ENCODE peak calls at places on chromosomes 5 and 9, in five cellular contexts. D is breast epithelium, L is cardiac muscle cell, C is heart left ventricle, Q is hepatocyte. J is an unnamed sample.

GRCh38 chr5:158154226-158155005 is 295.5 kb upstream of the CLINT1 start:
- DNase-seq in Q (no peak), C (peak), D (peak), L (peak), J (peak)

GRCh38 chr5:159640376-159640775 is 275.9 kb upstream of the ADRA1B start:
- DNase-seq in C (no peak), L (no peak), D (no peak), Q (no peak), J (no peak)

GRCh38 chr9:113621309-113621791 is 157.8 kb downstream of the RGS3 start:
- DNase-seq in L (peak), Q (peak), D (peak), C (peak), J (no peak)

GRCh38 chr9:33881635-33882034 is 64.7 kb downstream of the UBE2R2 start:
- DNase-seq in C (no peak), Q (no peak), L (no peak), D (no peak), J (no peak)

GRCh38 chr9:37121881-37122280 is 1.5 kb downstream of the ZCCHC7 start:
- DNase-seq in Q (no peak), D (no peak), L (no peak), C (no peak), J (no peak)

GRCh38 chr5:130541617-130542221 is 623.3 kb downstream of the HINT1 start:
- DNase-seq in D (no peak), Q (no peak), C (no peak), L (peak), J (peak)

GRCh38 chr5:115544371-115545064 is at the start of gene FEM1C:
- DNase-seq in Q (peak), C (peak), D (peak), L (peak), J (peak)

GRCh38 chr9:96256800-96257199 is 45.2 kb downstream of the HSD17B3 start:
- DNase-seq in D (no peak), L (peak), Q (no peak), C (no peak), J (no peak)

GRCh38 chr9:96587295-96587694 is 32.3 kb downstream of the CDC14B start:
- DNase-seq in L (no peak), Q (no peak), C (no peak), D (no peak), J (no peak)

GRCh38 chr5:142499591-142500384 is 175.0 kb upstream of the SPRY4 start:
- DNase-seq in D (no peak), C (no peak), L (no peak), Q (peak), J (no peak)

GRCh38 chr5:97495301-97495700 is 312.3 kb upstream of the RIOK2 start:
- DNase-seq in C (no peak), L (no peak), Q (no peak), D (no peak), J (no peak)

GRCh38 chr5:148805323-148806290 is 20.8 kb upstream of the ADRB2 start:
- DNase-seq in C (peak), D (no peak), Q (no peak), L (no peak), J (no peak)

GRCh38 chr9:107282268-107282667 is 811 bp upstream of the RAD23B start:
- DNase-seq in D (no peak), C (no peak), L (no peak), Q (no peak), J (no peak)

GRCh38 chr9:107282759-107283620 is at the start of gene RAD23B:
- DNase-seq in D (peak), Q (peak), C (peak), L (peak), J (peak)

GRCh38 chr9:107284636-107285035 is 1.6 kb downstream of the RAD23B start:
- DNase-seq in L (no peak), D (no peak), C (no peak), Q (no peak), J (no peak)

GRCh38 chr9:107285292-107285691 is 2.2 kb downstream of the RAD23B start:
- DNase-seq in L (no peak), Q (no peak), C (no peak), D (no peak), J (no peak)

GRCh38 chr9:107283621-107284616 is 840 bp downstream of the RAD23B start:
- DNase-seq in C (peak), L (peak), D (peak), Q (peak), J (no peak)
- TF ChIP-seq CTCF in C (no peak), L (no peak), D (no peak), Q (no peak), J (no peak)

GRCh38 chr5:60841361-60841760 is 2.7 kb downstream of the ELOVL7 start:
- DNase-seq in L (no peak), Q (no peak), D (no peak), C (no peak), J (no peak)

GRCh38 chr5:60846298-60846697 is 2.2 kb upstream of the ELOVL7 start:
- DNase-seq in L (no peak), Q (no peak), D (no peak), C (no peak), J (no peak)

GRCh38 chr5:60843693-60844428 is at the start of gene ELOVL7:
- DNase-seq in D (peak), L (peak), Q (peak), C (no peak), J (no peak)

GRCh38 chr5:60844429-60844890 is 391 bp upstream of the ELOVL7 start:
- DNase-seq in D (no peak), Q (no peak), L (peak), C (no peak), J (no peak)

DNA sequence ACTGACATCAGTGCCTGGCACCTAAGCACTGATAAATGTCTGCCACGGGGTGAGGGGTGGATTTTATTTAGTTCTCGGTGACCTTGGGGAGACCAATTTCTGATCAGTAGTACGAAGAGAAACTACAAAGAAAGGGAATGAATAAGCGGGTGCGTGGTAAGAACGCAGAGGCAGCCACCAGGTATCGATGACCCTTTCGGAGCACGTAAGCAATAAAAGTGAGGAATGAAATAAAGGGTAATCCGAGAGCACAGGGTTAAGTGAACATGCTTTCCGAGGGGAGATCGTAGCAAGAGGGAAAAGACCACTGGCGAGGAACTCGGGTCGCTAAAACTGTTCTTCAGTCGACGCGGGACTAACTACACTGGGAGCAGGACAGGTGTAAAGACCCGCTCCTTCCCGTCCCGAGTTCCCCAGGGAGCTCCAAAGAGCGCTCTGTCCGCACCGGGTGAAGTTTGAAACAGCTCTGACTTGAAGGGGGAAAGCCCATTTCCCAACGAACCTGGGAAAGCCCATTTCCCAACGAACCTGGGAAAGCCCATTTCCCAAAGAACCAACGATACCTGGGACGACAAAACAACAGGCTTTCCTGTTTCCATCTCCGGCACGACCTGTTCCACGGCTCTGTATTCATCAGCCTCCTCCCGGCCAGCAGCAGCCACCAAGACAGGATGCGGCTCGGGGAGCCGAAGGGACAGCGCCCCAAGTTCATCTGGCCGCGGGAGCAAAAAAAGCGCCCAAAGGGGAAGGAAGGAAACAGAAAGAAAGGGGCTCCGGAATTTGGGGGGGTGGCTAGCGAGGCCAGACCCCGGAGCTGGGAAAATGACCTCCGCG is 993 bp downstream of the ELOVL7 start:
- DNase-seq in L (no peak), Q (peak), C (no peak), D (no peak), J (no peak)
- H3K4me3 ChIP-seq in L (peak), Q (peak), C (peak), D (peak), J (peak)

GRCh38 chr5:6162175-6162574 is 216.2 kb downstream of the MED10 start:
- DNase-seq in C (no peak), Q (peak), D (no peak), L (peak), J (no peak)
- TF ChIP-seq CTCF in C (no peak), Q (no peak), D (no peak), L (no peak), J (no peak)

DNA sequence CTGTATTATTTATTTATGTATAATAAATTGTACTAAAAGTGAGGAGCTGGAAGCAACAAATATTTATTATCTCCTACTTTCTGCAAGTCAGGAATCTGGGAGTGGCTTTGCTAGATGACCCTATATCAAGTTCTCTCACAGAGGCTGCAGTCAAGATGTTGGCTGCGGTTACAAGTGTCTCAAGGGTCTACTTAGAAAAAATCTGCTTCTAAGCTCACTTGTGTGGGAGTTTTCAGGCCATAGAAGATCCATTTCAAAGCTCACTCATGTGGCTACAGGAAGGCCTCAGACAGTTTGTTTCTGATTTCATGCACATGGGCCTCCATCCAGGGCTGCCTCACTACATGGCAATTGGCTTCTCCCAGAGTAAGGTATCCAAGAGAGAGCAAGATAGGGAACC is 551.1 kb downstream of the CAAP1 start:
- DNase-seq in C (no peak), D (no peak), L (no peak), Q (no peak), J (no peak)
- H3K4me3 ChIP-seq in C (no peak), D (no peak), L (no peak), Q (no peak), J (no peak)

DNA sequence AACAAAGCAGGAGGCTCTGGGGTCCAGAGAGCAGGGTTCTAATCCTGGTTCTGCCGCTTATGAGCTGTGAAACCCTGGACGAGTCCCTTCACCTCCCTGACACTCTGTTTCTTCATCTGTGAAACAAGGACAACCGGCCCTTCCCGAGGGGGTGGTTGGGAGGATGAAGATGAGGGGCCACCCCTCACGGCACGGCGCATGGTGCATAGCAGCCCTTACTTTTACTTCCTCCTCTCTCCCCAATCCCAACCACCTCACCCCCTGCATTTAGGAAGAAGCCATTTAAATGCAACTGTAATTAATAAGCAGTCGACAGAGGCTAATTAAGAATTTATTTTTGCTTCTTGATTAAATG is 95.6 kb downstream of the HRH2 start:
- DNase-seq in Q (no peak), C (no peak), L (no peak), D (no peak), J (no peak)
- TF ChIP-seq CTCF in Q (no peak), C (no peak), L (no peak), D (no peak), J (no peak)

DNA sequence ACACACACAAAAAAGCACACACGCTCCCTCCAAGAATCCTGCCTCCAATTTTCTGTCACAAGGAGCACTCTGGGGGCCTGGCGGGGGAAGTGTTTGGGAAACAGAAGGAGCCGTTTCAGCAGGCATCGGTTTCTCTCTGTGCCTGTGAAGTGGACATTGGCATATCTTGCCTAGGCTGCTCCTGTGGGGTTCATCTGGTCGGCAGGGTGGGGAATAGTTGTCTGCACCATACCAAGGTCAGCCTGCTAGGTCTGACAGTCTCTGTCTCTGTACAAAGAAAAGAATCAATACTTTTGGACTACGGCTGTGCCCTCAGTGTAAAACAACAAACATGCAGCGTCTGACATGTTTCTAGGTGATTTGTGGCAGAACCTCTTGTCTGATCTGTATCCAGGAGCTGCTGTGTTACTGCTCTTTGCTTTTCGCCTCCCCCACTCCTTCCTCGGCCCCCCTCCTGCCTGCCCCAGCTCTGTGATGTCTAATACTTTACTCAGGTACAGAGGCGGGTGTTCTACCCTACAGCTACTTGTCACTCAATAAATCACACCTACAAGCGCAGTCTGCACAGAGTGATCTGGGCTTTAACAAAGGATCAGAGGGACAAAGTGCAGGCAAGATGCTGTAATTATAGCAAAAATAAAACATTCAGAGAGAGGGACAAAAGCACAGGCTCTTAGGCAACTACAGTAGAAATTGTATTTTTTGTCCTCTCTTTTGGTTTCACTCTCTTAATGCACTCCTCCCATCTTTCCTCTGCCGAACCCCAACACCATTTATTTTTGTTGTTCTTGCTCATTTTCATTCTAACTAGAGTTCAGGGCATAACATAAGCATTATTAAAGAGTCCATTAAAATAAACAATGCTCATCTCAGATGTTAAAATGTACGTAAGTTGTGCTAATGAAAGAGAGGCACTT is 216.7 kb downstream of the BNC2 start:
- DNase-seq in C (peak), L (no peak), D (no peak), Q (peak), J (no peak)
- H3K4me3 ChIP-seq in C (peak), L (no peak), D (no peak), Q (no peak), J (no peak)

DNA sequence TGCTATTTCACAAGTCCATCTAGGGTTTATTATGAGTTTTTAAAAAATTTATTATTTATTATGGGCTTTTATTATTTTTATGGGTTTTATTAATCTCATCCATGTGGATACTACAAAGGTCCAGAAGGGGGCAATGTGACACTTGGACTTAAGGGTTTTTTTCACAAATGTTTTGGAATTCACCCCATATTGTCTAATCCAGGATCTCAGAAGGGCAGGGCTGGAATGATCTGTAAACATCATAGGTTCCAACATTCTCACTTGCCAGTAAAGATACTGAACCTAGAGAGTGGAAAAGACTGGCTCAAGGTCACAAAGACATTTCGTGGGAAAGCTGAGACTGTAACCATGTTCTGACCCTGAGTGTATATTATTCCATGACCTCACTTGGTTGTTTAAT is 35.6 kb downstream of the NIM1K start:
- DNase-seq in C (no peak), D (no peak), Q (peak), L (peak), J (no peak)
- TF ChIP-seq CTCF in C (peak), D (peak), Q (peak), L (peak), J (no peak)

GRCh38 chr5:8458038-8458383 is 589.1 kb downstream of the MTRR start:
- DNase-seq in D (no peak), Q (no peak), L (peak), C (peak), J (no peak)

GRCh38 chr5:8457187-8458037 is 588.5 kb downstream of the MTRR start:
- DNase-seq in L (peak), D (peak), C (peak), Q (no peak), J (peak)

GRCh38 chr5:8461543-8461942 is 592.6 kb downstream of the MTRR start:
- DNase-seq in D (no peak), Q (no peak), C (no peak), L (no peak), J (no peak)

GRCh38 chr5:8462565-8462964 is 593.6 kb downstream of the MTRR start:
- DNase-seq in C (no peak), L (no peak), D (no peak), Q (no peak), J (no peak)

DNA sequence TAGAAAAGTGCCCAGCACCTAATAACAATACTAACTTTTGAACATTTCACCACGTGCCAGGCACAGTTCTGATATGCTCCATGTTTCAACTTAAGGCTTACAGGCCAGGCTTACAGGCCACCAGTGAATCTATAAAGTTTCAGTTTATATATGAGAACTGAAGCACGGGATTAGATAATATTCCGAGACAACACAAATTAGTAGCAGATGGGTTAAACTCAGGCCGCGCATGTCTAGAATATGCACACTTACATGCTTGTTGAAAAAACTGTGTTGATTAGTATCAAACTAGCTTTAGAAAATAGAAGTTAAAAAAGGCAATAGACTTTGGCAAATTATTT is 587.9 kb downstream of the MTRR start:
- DNase-seq in D (no peak), Q (no peak), L (no peak), C (no peak), J (no peak)
- H3K4me3 ChIP-seq in D (peak), Q (no peak), L (peak), C (peak), J (peak)

GRCh38 chr9:456365-456764 is 241.7 kb downstream of the DOCK8 start:
- DNase-seq in D (no peak), Q (no peak), L (peak), C (peak), J (no peak)

GRCh38 chr9:463455-464125 is 248.9 kb downstream of the DOCK8 start:
- DNase-seq in L (no peak), C (no peak), Q (no peak), D (no peak), J (no peak)

GRCh38 chr9:462611-463010 is 247.9 kb downstream of the DOCK8 start:
- DNase-seq in C (no peak), D (no peak), L (no peak), Q (no peak), J (no peak)

DNA sequence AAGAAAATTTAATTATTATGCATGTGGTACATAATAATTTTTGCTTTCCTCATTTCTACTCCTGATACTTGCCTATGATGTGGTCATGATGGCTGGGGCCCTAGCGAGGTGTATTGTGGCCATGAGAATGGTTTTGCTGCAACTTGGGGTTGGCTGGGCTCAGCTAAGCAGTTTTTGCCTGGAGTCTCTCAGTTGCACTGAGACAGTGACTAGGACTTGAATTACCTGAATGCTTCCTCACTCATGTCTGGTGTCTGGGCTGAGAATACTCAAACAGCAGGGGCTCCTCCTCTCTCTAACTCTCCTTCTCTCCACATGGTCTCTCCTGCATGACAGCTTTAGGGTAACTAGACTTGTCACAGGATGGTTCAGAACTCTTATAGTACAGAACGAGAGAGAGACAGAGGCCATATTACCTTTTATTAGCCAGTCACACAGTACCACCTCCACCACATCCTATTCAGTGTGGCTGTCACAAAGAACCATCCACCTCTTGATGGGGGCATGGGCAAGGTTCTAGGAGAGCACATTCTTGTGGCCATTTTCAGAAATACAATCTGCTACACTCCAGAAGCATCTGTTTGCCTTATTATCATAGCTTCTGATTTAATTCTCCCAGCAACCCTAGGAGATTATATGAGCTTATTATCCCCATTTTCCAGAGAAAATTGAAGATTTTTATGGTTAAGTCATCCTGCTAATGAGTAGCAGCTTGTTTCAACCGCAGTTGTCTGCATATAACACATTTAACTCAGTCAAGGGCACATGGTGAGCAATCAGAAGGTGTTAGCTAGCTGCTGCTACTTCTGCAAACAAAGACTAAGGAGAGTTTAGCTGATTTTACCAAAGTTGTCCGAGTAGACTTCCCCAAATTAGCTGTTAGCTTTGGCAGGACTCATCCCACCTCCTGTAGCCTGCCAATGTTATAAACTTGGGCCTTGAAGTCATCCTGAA is 245.1 kb downstream of the DOCK8 start:
- DNase-seq in L (no peak), D (no peak), Q (no peak), C (no peak), J (no peak)
- TF ChIP-seq CTCF in L (no peak), D (no peak), Q (no peak), C (no peak), J (no peak)